ENCODE peak calls at places on chromosome 6, in six cellular contexts. G, W, T, E, H and K are unnamed samples.

GRCh38 chr6:148653138-148653776 is 93.6 kb upstream of the UST start:
- DNase-seq in G (no peak), W (no peak), T (no peak), E (no peak), H (no peak), K (no peak)

GRCh38 chr6:127366281-127367022 is 23.0 kb upstream of the ECHDC1 start:
- DNase-seq in G (peak; percentile 75), W (peak; percentile 92), T (peak; percentile 98), E (no peak), H (peak; percentile 74), K (no peak)

GRCh38 chr6:79463721-79464120 is 73.5 kb downstream of the LCA5 start:
- DNase-seq in G (no peak), W (no peak), T (no peak), E (no peak), H (peak; percentile 74), K (no peak)

GRCh38 chr6:147709396-147710272 is 201.1 kb downstream of the SAMD5 start:
- DNase-seq in G (no peak), W (no peak), T (no peak), E (no peak), H (no peak), K (no peak)

GRCh38 chr6:37928217-37928616 is 108.7 kb downstream of the ZFAND3 start:
- DNase-seq in G (no peak), W (no peak), T (no peak), E (no peak), H (no peak), K (no peak)

GRCh38 chr6:108117427-108118358 is 43.2 kb upstream of the OSTM1 start:
- DNase-seq in G (no peak), W (peak; percentile 11), T (no peak), E (no peak), H (peak; percentile 42), K (no peak)

GRCh38 chr6:108484016-108484415 is 76.7 kb upstream of the FOXO3 start:
- DNase-seq in G (no peak), W (no peak), T (no peak), E (no peak), H (no peak), K (no peak)

GRCh38 chr6:97656236-97656635 is 373.2 kb upstream of the MMS22L start:
- DNase-seq in G (no peak), W (no peak), T (no peak), E (no peak), H (no peak), K (no peak)

GRCh38 chr6:154624038-154624599 is 109.1 kb upstream of the SCAF8 start:
- DNase-seq in G (no peak), W (no peak), T (no peak), E (no peak), H (no peak), K (no peak)

GRCh38 chr6:79574636-79575035 is 37.4 kb upstream of the LCA5 start:
- DNase-seq in G (no peak), W (peak; percentile 23), T (peak; percentile 65), E (no peak), H (peak; percentile 10), K (no peak)

GRCh38 chr6:52815167-52816092 is 11.8 kb upstream of the GSTA1 start:
- DNase-seq in G (peak; percentile 65), W (peak; percentile 61), T (peak; percentile 56), E (peak; percentile 5), H (peak; percentile 51), K (no peak)

GRCh38 chr6:136608991-136609390 is 58.8 kb upstream of the MAP7 start:
- DNase-seq in G (no peak), W (no peak), T (peak; percentile 75), E (no peak), H (no peak), K (no peak)

GRCh38 chr6:159989882-159990480 is 21.1 kb downstream of the IGF2R start:
- DNase-seq in G (no peak), W (no peak), T (peak; percentile 50), E (no peak), H (no peak), K (no peak)

GRCh38 chr6:54335871-54336270 is 27.6 kb downstream of the TINAG start:
- DNase-seq in G (no peak), W (peak; percentile 80), T (peak; percentile 98), E (no peak), H (peak; percentile 16), K (no peak)

GRCh38 chr6:162538643-162539064 is 188.9 kb downstream of the PRKN start:
- DNase-seq in G (no peak), W (no peak), T (no peak), E (no peak), H (no peak), K (no peak)

GRCh38 chr6:28136585-28137457 is 4.9 kb upstream of the ZKSCAN8 start:
- DNase-seq in G (peak; percentile 98), W (peak; percentile 92), T (peak; percentile 97), E (peak; percentile 88), H (peak; percentile 87), K (peak; percentile 95)

GRCh38 chr6:107991061-107991460 is 33.1 kb upstream of the SEC63 start:
- DNase-seq in G (no peak), W (no peak), T (no peak), E (no peak), H (no peak), K (no peak)

GRCh38 chr6:163459536-163459935 is 45.0 kb downstream of the QKI start:
- DNase-seq in G (no peak), W (no peak), T (no peak), E (no peak), H (no peak), K (no peak)

GRCh38 chr6:27238010-27238983 is 9.2 kb upstream of the PRSS16 start:
- DNase-seq in G (no peak), W (peak; percentile 50), T (peak; percentile 39), E (no peak), H (peak; percentile 36), K (no peak)

DNA sequence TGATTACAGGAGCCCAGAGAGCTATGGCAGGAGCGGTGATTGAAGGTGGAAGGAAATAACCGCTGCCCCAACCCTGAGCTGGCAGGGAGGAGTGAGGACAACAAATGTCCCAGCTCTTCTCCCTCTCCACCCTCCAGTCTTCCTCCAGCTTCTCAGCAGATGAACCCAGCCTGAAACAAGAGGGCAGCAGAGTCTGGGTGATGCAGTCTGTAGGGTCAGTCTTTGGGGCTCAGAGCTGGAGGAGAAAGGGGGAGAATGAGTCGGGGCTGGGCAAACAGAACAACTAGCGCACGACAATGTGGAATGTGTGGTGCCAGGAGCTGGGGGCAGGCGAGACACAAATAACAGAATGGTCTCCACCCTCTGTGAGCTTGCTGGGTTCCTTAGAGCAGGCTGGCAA is 4.5 kb upstream of the GUCA1A start:
- DNase-seq in G (no peak), W (no peak), T (no peak), E (no peak), H (no peak), K (no peak)
- TF ChIP-seq CTCF in G (no peak), W (no peak), T (peak; percentile 6), E (no peak), H (no peak), K (no peak)

GRCh38 chr6:18177566-18177965 is 22.3 kb downstream of the KDM1B start:
- DNase-seq in G (no peak), W (no peak), T (no peak), E (no peak), H (no peak), K (no peak)

GRCh38 chr6:18182568-18182967 is 27.3 kb downstream of the KDM1B start:
- DNase-seq in G (no peak), W (no peak), T (no peak), E (no peak), H (no peak), K (no peak)

GRCh38 chr6:18183736-18184135 is 28.5 kb downstream of the KDM1B start:
- DNase-seq in G (no peak), W (no peak), T (peak; percentile 22), E (no peak), H (no peak), K (no peak)

GRCh38 chr6:18178959-18179358 is 23.7 kb downstream of the KDM1B start:
- DNase-seq in G (no peak), W (no peak), T (no peak), E (no peak), H (no peak), K (no peak)

DNA sequence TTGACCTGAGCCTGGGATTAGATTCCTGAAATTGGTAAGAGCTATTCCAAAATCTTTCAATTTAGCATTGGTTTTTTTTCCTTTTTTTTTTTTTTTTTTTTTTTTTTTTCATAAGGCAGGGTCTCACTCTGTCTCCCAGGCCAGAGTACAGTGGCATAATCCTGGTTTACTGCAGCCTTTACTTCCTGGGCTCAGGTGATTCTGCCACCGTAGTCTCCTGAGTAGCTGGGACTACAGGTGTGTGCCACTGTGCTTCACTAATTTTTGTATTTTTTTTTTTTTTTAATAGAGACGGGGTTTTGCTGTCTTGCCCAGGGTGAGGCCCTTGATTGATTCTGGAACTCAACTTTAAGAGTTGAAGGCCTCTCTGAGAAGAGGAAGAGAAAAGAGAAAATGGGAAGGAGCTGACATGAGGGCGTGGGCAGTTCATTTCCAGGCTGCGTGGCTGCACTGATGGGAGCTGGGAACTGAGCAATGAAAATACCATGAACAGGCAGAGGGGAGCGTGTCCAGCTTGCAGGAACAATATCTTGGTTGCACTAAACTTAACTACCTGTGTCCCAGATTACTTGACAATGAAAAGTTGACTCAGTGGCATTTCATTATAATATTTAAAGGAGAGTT is 24.7 kb downstream of the KDM1B start:
- DNase-seq in G (no peak), W (no peak), T (no peak), E (no peak), H (no peak), K (no peak)
- H3K4me3 ChIP-seq in G (no peak overlapping the region), W (no peak overlapping the region), T (no peak overlapping the region), E (no peak overlapping the region), H (no peak overlapping the region), K (no peak overlapping the region)

DNA sequence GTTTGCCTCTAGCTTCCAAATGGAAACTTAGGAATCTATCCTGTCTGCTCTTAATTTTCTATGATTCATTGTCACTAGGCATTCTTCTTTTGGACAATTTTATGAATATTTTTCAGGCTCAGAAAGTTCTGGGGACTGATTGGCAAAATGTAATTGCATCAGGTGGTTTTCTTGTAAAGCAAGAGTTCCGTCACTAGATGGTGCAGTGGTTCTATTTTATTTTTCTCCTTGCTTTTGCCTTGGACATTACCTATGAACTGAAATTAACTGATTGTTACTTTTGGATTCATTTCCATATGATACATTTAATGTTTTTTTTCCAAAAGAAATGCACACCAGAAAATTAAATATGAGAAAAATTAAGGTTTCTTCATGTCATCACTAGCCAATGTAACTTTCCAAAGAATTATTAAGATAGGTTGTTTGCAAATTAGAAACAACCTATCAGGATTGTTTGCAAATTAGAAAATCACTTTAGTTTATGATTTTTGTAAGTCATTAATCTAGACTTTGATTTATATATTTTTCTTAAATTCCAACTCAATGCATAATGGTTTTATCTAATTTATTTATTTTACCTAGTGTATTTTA is 48.0 kb downstream of the TMEM170B start:
- DNase-seq in G (no peak), W (peak; percentile 58), T (peak; percentile 84), E (peak; percentile 25), H (peak; percentile 18), K (no peak)
- TF ChIP-seq CTCF in G (peak; percentile 47), W (peak; percentile 72), T (peak; percentile 63), E (peak; percentile 50), H (peak; percentile 95), K (peak; percentile 48)

DNA sequence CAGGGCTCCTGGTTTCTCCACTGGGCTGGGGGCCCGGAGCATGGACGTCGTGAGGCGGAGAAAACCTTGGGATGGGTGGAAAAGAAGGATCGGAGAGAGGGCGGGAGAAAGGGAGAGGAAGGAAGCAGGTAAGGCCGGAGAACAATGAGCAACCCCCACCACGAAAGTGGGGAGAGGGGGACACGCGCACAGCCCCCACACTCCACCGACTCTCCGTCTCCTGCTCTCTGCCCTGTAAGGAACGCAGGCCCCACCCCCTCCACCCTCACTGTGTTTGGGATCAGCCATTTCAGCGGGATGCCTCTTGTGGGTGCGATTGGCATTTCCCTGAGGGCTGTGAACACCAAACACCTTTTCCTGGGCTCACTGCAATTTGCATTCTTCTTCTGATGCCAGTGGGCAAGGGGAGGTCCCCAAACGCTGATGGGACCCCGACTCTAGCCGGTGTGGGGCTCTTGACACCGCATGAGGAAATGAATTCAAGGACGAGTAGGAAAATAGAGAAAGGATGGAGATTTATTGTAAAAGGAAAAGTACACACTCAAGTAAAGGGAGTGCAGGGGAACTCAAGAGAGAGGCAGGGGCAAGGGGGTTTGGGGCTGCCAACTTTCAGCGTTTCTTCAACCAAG is 13.0 kb upstream of the RAET1L start:
- DNase-seq in G (no peak), W (no peak), T (no peak), E (no peak), H (no peak), K (no peak)
- H3K4me3 ChIP-seq in G (no peak overlapping the region), W (no peak overlapping the region), T (no peak overlapping the region), E (no peak overlapping the region), H (no peak overlapping the region), K (peak overlapping the region; percentile 65)